ENCODE peak calls at places on chromosome 20, in four cellular contexts. One of them, this sample, is unnamed.

GRCh38 chr20:7459123-7459522 is 481.1 kb downstream of the HAO1 start:
- DNase-seq in transverse colon: no peak
- DNase-seq in AG10803: peak
- DNase-seq in astrocyte of the cerebellum: peak
- DNase-seq in this sample: no peak

GRCh38 chr20:11850901-11851300 is 66.8 kb upstream of the BTBD3 start:
- DNase-seq in transverse colon: no peak
- DNase-seq in AG10803: peak
- DNase-seq in astrocyte of the cerebellum: no peak
- DNase-seq in this sample: no peak

GRCh38 chr20:44637042-44637441 is 14.5 kb downstream of the ADA start:
- DNase-seq in transverse colon: no peak
- DNase-seq in AG10803: no peak
- DNase-seq in astrocyte of the cerebellum: no peak
- DNase-seq in this sample: no peak

GRCh38 chr20:58603656-58604184 is 47.4 kb upstream of the STX16 start:
- DNase-seq in transverse colon: no peak
- DNase-seq in AG10803: peak
- DNase-seq in astrocyte of the cerebellum: no peak
- DNase-seq in this sample: no peak

GRCh38 chr20:6473197-6473596 is 294.3 kb upstream of the BMP2 start:
- DNase-seq in transverse colon: no peak
- DNase-seq in AG10803: no peak
- DNase-seq in astrocyte of the cerebellum: no peak
- DNase-seq in this sample: no peak

GRCh38 chr20:37971561-37972127 is 61.6 kb downstream of the TTI1 start:
- DNase-seq in transverse colon: no peak
- DNase-seq in AG10803: no peak
- DNase-seq in astrocyte of the cerebellum: no peak
- DNase-seq in this sample: no peak

GRCh38 chr20:37007898-37008649 is 56.6 kb upstream of the SAMHD1 start:
- DNase-seq in transverse colon: no peak
- DNase-seq in AG10803: peak
- DNase-seq in astrocyte of the cerebellum: peak
- DNase-seq in this sample: no peak

GRCh38 chr20:49846206-49846807 is 33.7 kb downstream of the SLC9A8 start:
- DNase-seq in transverse colon: peak
- DNase-seq in AG10803: peak
- DNase-seq in astrocyte of the cerebellum: peak
- DNase-seq in this sample: peak

GRCh38 chr20:43300887-43301286 is 111.2 kb upstream of the PTPRT start:
- DNase-seq in transverse colon: no peak
- DNase-seq in AG10803: no peak
- DNase-seq in astrocyte of the cerebellum: no peak
- DNase-seq in this sample: no peak

GRCh38 chr20:10185741-10186558 is 32.7 kb upstream of the SNAP25 start:
- DNase-seq in transverse colon: no peak
- DNase-seq in AG10803: no peak
- DNase-seq in astrocyte of the cerebellum: no peak
- DNase-seq in this sample: no peak

GRCh38 chr20:36175016-36175415 is 20.5 kb downstream of the EPB41L1 start:
- DNase-seq in transverse colon: no peak
- DNase-seq in AG10803: peak
- DNase-seq in astrocyte of the cerebellum: no peak
- DNase-seq in this sample: no peak

GRCh38 chr20:32820698-32821378 is 1.1 kb downstream of the MAPRE1 start:
- DNase-seq in transverse colon: peak
- DNase-seq in AG10803: peak
- DNase-seq in astrocyte of the cerebellum: no peak
- DNase-seq in this sample: no peak

GRCh38 chr20:34190679-34191090 is 50.5 kb upstream of the ASIP start:
- DNase-seq in transverse colon: peak
- DNase-seq in AG10803: peak
- DNase-seq in astrocyte of the cerebellum: peak
- DNase-seq in this sample: peak

GRCh38 chr20:11901127-11901526 is 16.6 kb upstream of the BTBD3 start:
- DNase-seq in transverse colon: no peak
- DNase-seq in AG10803: peak
- DNase-seq in astrocyte of the cerebellum: peak
- DNase-seq in this sample: no peak

GRCh38 chr20:49276895-49277785 is 717 bp downstream of the ZNFX1 start:
- DNase-seq in transverse colon: peak
- DNase-seq in AG10803: no peak
- DNase-seq in astrocyte of the cerebellum: no peak
- DNase-seq in this sample: peak

GRCh38 chr20:38305541-38305940 is 1.6 kb downstream of the BPI start:
- DNase-seq in transverse colon: no peak
- DNase-seq in AG10803: no peak
- DNase-seq in astrocyte of the cerebellum: no peak
- DNase-seq in this sample: no peak

GRCh38 chr20:41632896-41633295 is 14.7 kb upstream of the CHD6 start:
- DNase-seq in transverse colon: no peak
- DNase-seq in AG10803: peak
- DNase-seq in astrocyte of the cerebellum: no peak
- DNase-seq in this sample: no peak

GRCh38 chr20:3923818-3924217 is 34.6 kb downstream of the PANK2 start:
- DNase-seq in transverse colon: no peak
- DNase-seq in AG10803: peak
- DNase-seq in astrocyte of the cerebellum: no peak
- DNase-seq in this sample: no peak

GRCh38 chr20:59633646-59634045 is 29.3 kb downstream of the PHACTR3 start:
- DNase-seq in transverse colon: no peak
- DNase-seq in AG10803: no peak
- DNase-seq in astrocyte of the cerebellum: no peak
- DNase-seq in this sample: no peak

GRCh38 chr20:37414133-37414532 is 68.2 kb downstream of the SRC start:
- DNase-seq in transverse colon: no peak
- DNase-seq in AG10803: no peak
- DNase-seq in astrocyte of the cerebellum: no peak
- DNase-seq in this sample: no peak

GRCh38 chr20:21781446-21782075 is 76.1 kb downstream of the PAX1 start:
- DNase-seq in transverse colon: no peak
- DNase-seq in AG10803: no peak
- DNase-seq in astrocyte of the cerebellum: no peak
- DNase-seq in this sample: no peak

GRCh38 chr20:48523191-48523757 is 304.5 kb downstream of the PREX1 start:
- DNase-seq in transverse colon: no peak
- DNase-seq in AG10803: peak
- DNase-seq in astrocyte of the cerebellum: peak
- DNase-seq in this sample: no peak

GRCh38 chr20:13261460-13262301 is 40.6 kb downstream of the ISM1 start:
- DNase-seq in transverse colon: peak
- DNase-seq in AG10803: peak
- DNase-seq in astrocyte of the cerebellum: peak
- DNase-seq in this sample: peak

GRCh38 chr20:3374296-3374695 is 33.2 kb downstream of the DNAAF9 start:
- DNase-seq in transverse colon: no peak
- DNase-seq in AG10803: peak
- DNase-seq in astrocyte of the cerebellum: no peak
- DNase-seq in this sample: no peak

GRCh38 chr20:47370214-47370613 is 13.7 kb upstream of the ZMYND8 start:
- DNase-seq in transverse colon: no peak
- DNase-seq in AG10803: no peak
- DNase-seq in astrocyte of the cerebellum: no peak
- DNase-seq in this sample: no peak

GRCh38 chr20:59939052-59939878 is 840 bp downstream of the PPP1R3D start:
- DNase-seq in transverse colon: no peak
- DNase-seq in AG10803: no peak
- DNase-seq in astrocyte of the cerebellum: no peak
- DNase-seq in this sample: no peak

GRCh38 chr20:25237610-25238318 is 10.1 kb upstream of the PYGB start:
- DNase-seq in transverse colon: peak
- DNase-seq in AG10803: peak
- DNase-seq in astrocyte of the cerebellum: peak
- DNase-seq in this sample: no peak

GRCh38 chr20:32792316-32792715 is 27.4 kb upstream of the MAPRE1 start:
- DNase-seq in transverse colon: no peak
- DNase-seq in AG10803: peak
- DNase-seq in astrocyte of the cerebellum: no peak
- DNase-seq in this sample: no peak

GRCh38 chr20:44309763-44310663 is 989 bp downstream of the FITM2 start:
- DNase-seq in transverse colon: peak
- DNase-seq in AG10803: peak
- DNase-seq in astrocyte of the cerebellum: no peak
- DNase-seq in this sample: peak

GRCh38 chr20:48627737-48628128 is 200.1 kb downstream of the PREX1 start:
- DNase-seq in transverse colon: no peak
- DNase-seq in AG10803: no peak
- DNase-seq in astrocyte of the cerebellum: no peak
- DNase-seq in this sample: no peak

GRCh38 chr20:60192351-60192750 is 234.1 kb downstream of the CDH26 start:
- DNase-seq in transverse colon: no peak
- DNase-seq in AG10803: peak
- DNase-seq in astrocyte of the cerebellum: no peak
- DNase-seq in this sample: no peak

GRCh38 chr20:6705106-6705766 is 62.2 kb upstream of the BMP2 start:
- DNase-seq in transverse colon: no peak
- DNase-seq in AG10803: no peak
- DNase-seq in astrocyte of the cerebellum: no peak
- DNase-seq in this sample: no peak

GRCh38 chr20:56429496-56429895 is 17.4 kb downstream of the CASS4 start:
- DNase-seq in transverse colon: no peak
- DNase-seq in AG10803: peak
- DNase-seq in astrocyte of the cerebellum: no peak
- DNase-seq in this sample: no peak

GRCh38 chr20:22797103-22797502 is 212.7 kb upstream of the FOXA2 start:
- DNase-seq in transverse colon: no peak
- DNase-seq in AG10803: no peak
- DNase-seq in astrocyte of the cerebellum: no peak
- DNase-seq in this sample: no peak

GRCh38 chr20:30284533-30284932 is 972.9 kb upstream of the DEFB115 start:
- DNase-seq in transverse colon: no peak
- DNase-seq in AG10803: no peak
- DNase-seq in astrocyte of the cerebellum: no peak
- DNase-seq in this sample: no peak

GRCh38 chr20:62236674-62236996 is 1.7 kb upstream of the OSBPL2 start:
- DNase-seq in transverse colon: no peak
- DNase-seq in AG10803: no peak
- DNase-seq in astrocyte of the cerebellum: no peak
- DNase-seq in this sample: no peak
- H3K4me3 ChIP-seq in transverse colon: no peak
- H3K4me3 ChIP-seq in AG10803: no peak
- H3K4me3 ChIP-seq in astrocyte of the cerebellum: no peak
- H3K4me3 ChIP-seq in this sample: no peak

DNA sequence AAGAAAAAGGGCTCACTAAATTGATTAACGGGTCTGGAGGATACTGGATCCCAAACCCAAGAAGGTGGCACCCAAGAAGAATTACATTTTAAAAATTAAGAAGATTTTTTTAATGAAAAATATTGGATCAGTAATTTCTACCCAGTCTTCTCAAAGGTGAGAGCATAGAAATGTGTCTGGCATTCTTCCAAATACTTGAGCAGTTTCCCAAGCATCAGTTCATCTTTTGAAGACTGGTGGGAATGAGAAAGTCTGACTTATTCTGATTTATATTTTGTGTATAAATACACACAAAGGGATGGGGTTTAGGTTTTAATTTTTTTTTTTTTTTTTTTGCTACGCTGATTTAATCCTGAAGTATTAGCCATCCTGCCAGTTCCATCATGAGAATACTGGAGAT is 3.3 kb downstream of the MGME1 start:
- DNase-seq in transverse colon: no peak
- DNase-seq in AG10803: no peak
- DNase-seq in astrocyte of the cerebellum: no peak
- DNase-seq in this sample: no peak
- H3K4me3 ChIP-seq in transverse colon: peak
- H3K4me3 ChIP-seq in AG10803: peak
- H3K4me3 ChIP-seq in astrocyte of the cerebellum: peak
- H3K4me3 ChIP-seq in this sample: no peak

GRCh38 chr20:1652960-1653359 is 4.6 kb downstream of the SIRPG start:
- DNase-seq in transverse colon: no peak
- DNase-seq in AG10803: no peak
- DNase-seq in astrocyte of the cerebellum: no peak
- DNase-seq in this sample: no peak

GRCh38 chr20:1657556-1658334 is at the start of gene SIRPG:
- DNase-seq in transverse colon: no peak
- DNase-seq in AG10803: no peak
- DNase-seq in astrocyte of the cerebellum: no peak
- DNase-seq in this sample: no peak

GRCh38 chr20:1654994-1655393 is 2.6 kb downstream of the SIRPG start:
- DNase-seq in transverse colon: no peak
- DNase-seq in AG10803: no peak
- DNase-seq in astrocyte of the cerebellum: no peak
- DNase-seq in this sample: peak

GRCh38 chr20:1660263-1660662 is 2.7 kb upstream of the SIRPG start:
- DNase-seq in transverse colon: no peak
- DNase-seq in AG10803: no peak
- DNase-seq in astrocyte of the cerebellum: no peak
- DNase-seq in this sample: no peak

DNA sequence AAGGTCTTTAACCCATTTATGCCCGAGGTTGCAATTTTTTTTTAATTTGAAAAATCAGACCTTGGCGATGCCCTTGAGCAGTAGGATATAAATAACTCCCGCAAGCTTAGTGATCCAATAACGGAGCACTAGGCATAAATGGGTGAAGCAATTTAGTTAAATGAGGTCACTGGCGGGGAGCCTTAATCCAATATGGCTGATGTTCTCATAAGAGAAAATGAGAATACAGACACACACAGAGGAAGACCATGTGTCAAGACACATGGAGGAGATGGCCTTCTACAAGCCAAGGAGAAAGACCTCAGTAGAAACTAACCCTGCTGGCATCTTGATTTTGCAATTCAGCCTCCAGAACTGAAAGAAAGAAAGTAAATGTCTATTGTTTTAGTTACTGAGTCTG is 735 bp downstream of the SIRPG start:
- DNase-seq in transverse colon: no peak
- DNase-seq in AG10803: no peak
- DNase-seq in astrocyte of the cerebellum: no peak
- DNase-seq in this sample: no peak
- H3K4me3 ChIP-seq in transverse colon: no peak
- H3K4me3 ChIP-seq in AG10803: no peak
- H3K4me3 ChIP-seq in astrocyte of the cerebellum: no peak
- H3K4me3 ChIP-seq in this sample: peak

GRCh38 chr20:45887346-45887715 is at the start of gene SPATA25:
- DNase-seq in transverse colon: no peak
- DNase-seq in AG10803: no peak
- DNase-seq in astrocyte of the cerebellum: no peak
- DNase-seq in this sample: no peak
- H3K4me3 ChIP-seq in transverse colon: no peak
- H3K4me3 ChIP-seq in AG10803: no peak
- H3K4me3 ChIP-seq in astrocyte of the cerebellum: no peak
- H3K4me3 ChIP-seq in this sample: no peak